ENCODE peak calls at places on chromosomes 13 and 19, in eight cellular contexts. N, O, G, S, R, Y, Z and H are unnamed samples.

GRCh38 chr13:110308377-110309158 is 1.5 kb downstream of the COL4A2 start:
- DNase-seq in O (no peak), R (peak), Z (no peak), Y (peak), S (peak), N (no peak), G (no peak), H (no peak)

GRCh38 chr13:50509771-50510441 is 333.6 kb downstream of the DLEU7 start:
- DNase-seq in O (peak), S (peak), N (no peak), R (no peak), Y (peak), Z (no peak), G (no peak), H (no peak)

GRCh38 chr19:2982983-2983350 is 5.6 kb downstream of the TLE6 start:
- DNase-seq in G (no peak), R (peak), S (peak), Z (peak), O (no peak), Y (peak), N (no peak), H (no peak)

GRCh38 chr13:35956074-35956473 is 175.1 kb downstream of the DCLK1 start:
- DNase-seq in N (no peak), R (no peak), Y (no peak), S (no peak), G (no peak), O (no peak), Z (no peak), H (no peak)

GRCh38 chr19:2567580-2567979 is 91.7 kb downstream of the GADD45B start:
- DNase-seq in G (no peak), S (no peak), R (peak), N (no peak), O (no peak), Z (no peak), Y (no peak), H (no peak)

GRCh38 chr19:22595918-22596341 is 38.2 kb upstream of the ZNF492 start:
- DNase-seq in N (no peak), Z (peak), G (no peak), O (no peak), S (no peak), R (no peak), Y (no peak), H (no peak)

GRCh38 chr19:48731452-48731851 is 9.0 kb downstream of the RASIP1 start:
- DNase-seq in N (no peak), Z (no peak), R (no peak), S (no peak), Y (no peak), G (no peak), O (no peak), H (no peak)

GRCh38 chr13:39047560-39047959 is 9.3 kb downstream of the NHLRC3 start:
- DNase-seq in Z (no peak), R (peak), Y (no peak), O (no peak), S (peak), N (no peak), G (peak), H (no peak)

GRCh38 chr13:91632071-91632470 is 233.7 kb downstream of the GPC5 start:
- DNase-seq in G (no peak), Z (no peak), R (no peak), O (no peak), Y (no peak), N (no peak), S (peak), H (no peak)

GRCh38 chr13:42977219-42977659 is 14.8 kb downstream of the EPSTI1 start:
- DNase-seq in S (no peak), O (no peak), G (no peak), N (no peak), Z (no peak), Y (no peak), R (no peak), H (peak)

GRCh38 chr13:49213539-49213938 is 6.6 kb upstream of the MLNR start:
- DNase-seq in R (no peak), Z (no peak), S (no peak), O (no peak), Y (no peak), N (no peak), G (no peak), H (no peak)

GRCh38 chr13:30396434-30397075 is 25.7 kb upstream of the UBE2L5 start:
- DNase-seq in Z (no peak), Y (peak), R (no peak), N (peak), G (no peak), O (no peak), S (peak), H (no peak)

GRCh38 chr13:28819748-28820098 is 416 bp upstream of the MTUS2 start:
- DNase-seq in N (peak), R (peak), O (no peak), Z (no peak), G (peak), S (peak), Y (peak), H (peak)

GRCh38 chr19:21117041-21117907 is 24.6 kb upstream of the ZNF431 start:
- DNase-seq in R (no peak), G (no peak), Y (no peak), S (peak), O (no peak), Z (no peak), N (no peak), H (no peak)

GRCh38 chr13:40982772-40983171 is 36.3 kb downstream of the ELF1 start:
- DNase-seq in S (peak), Y (peak), O (peak), Z (no peak), N (peak), R (no peak), G (no peak), H (peak)

GRCh38 chr13:44918323-44919102 is 70.8 kb downstream of the NUFIP1 start:
- DNase-seq in G (peak), N (peak), Z (peak), S (no peak), R (peak), Y (peak), O (peak), H (peak)

GRCh38 chr13:46341112-46341711 is 45.8 kb downstream of the RUBCNL start:
- DNase-seq in N (no peak), O (peak), S (peak), G (no peak), Z (no peak), Y (peak), R (no peak), H (peak)

GRCh38 chr19:41521860-41522555 is 54.0 kb upstream of the CEACAM21 start:
- DNase-seq in Y (no peak), Z (no peak), N (peak), O (no peak), R (peak), S (no peak), G (peak), H (no peak)

GRCh38 chr13:30352121-30352520 is 44.8 kb upstream of the KATNAL1 start:
- DNase-seq in Z (no peak), G (no peak), Y (no peak), R (no peak), O (no peak), N (no peak), S (no peak), H (no peak)

GRCh38 chr19:10339380-10339960 is at the start of gene ICAM3:
- DNase-seq in G (no peak), O (peak), N (peak), Z (no peak), S (no peak), Y (no peak), R (peak), H (peak)

GRCh38 chr19:18999896-19000620 is 33.3 kb downstream of the SUGP2 start:
- DNase-seq in N (no peak), S (peak), R (peak), Y (peak), G (peak), Z (no peak), O (no peak), H (no peak)

GRCh38 chr13:39448831-39449230 is 154.2 kb downstream of the LHFPL6 start:
- DNase-seq in Y (no peak), S (no peak), G (no peak), N (no peak), R (no peak), O (no peak), Z (no peak), H (no peak)

GRCh38 chr13:98478134-98479129 is 98.5 kb downstream of the STK24 start:
- DNase-seq in S (no peak), N (no peak), R (peak), Z (no peak), Y (peak), O (peak), G (no peak), H (peak)

DNA sequence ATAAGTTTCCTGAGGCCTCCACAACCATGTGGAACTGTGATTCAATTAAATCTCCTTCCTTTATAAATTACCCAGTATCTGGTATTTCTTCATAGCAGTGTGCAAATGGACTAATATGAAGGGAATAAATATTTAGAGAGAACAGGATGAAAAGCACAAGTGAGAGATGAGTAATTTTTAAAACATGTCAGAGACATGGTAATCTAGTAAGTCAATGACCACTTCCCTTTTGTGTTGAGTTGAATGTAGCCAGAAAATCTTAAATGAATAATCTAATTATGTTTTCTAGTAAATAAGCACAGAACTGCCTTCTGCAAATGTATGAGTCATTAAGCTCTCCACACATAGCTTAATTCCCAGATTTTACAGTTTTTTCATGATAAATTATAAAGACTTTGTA is 524.1 kb upstream of the SLITRK5 start:
- DNase-seq in G (no peak), R (no peak), S (peak), O (no peak), Z (no peak), Y (peak), N (no peak), H (no peak)
- TF ChIP-seq CTCF in G (no peak), R (no peak), S (no peak), O (no peak), Z (no peak), Y (no peak), N (no peak), H (no peak)

GRCh38 chr19:50025022-50025793 is at the start of gene VRK3:
- DNase-seq in Z (peak), N (peak), Y (peak), O (peak), G (peak), S (peak), R (peak), H (peak)
- TF ChIP-seq CTCF in Z (no peak), N (no peak), Y (peak), O (no peak), G (no peak), S (peak), R (no peak), H (peak)

GRCh38 chr19:58228584-58229254 is at the start of gene ZNF544:
- DNase-seq in Y (peak), O (peak), S (peak), R (peak), N (peak), G (peak), Z (no peak), H (peak)

GRCh38 chr19:58227964-58228583 is 640 bp upstream of the ZNF544 start:
- DNase-seq in Z (no peak), S (no peak), R (peak), N (no peak), G (no peak), O (no peak), Y (no peak), H (peak)

DNA sequence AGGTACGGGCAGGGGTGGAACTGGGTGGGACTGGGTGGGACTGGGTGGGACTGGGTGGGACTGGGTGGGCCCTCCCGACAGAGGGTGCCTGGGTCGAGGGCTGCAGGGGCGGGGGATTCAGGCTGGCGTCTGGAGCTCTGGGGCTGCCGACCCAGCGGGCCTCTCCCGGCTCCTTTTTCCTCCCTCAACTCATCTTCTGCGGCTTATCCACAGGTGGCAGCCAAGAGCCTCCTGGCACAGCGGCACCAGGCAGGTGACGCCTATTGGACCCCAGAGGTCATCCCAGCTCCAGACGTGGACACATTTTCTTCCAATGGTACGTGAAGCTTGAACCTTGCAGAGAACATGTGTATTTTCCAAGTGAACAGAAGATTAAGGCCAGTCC is 533 bp downstream of the ZNF544 start:
- DNase-seq in O (peak), R (peak), G (peak), N (peak), S (peak), Y (peak), Z (no peak), H (no peak)
- TF ChIP-seq CTCF in O (peak), R (peak), G (peak), N (no peak), S (peak), Y (no peak), Z (no peak), H (no peak)

GRCh38 chr13:31793246-31793645 is 53.9 kb downstream of the RXFP2 start:
- DNase-seq in Z (no peak), R (no peak), N (no peak), O (no peak), G (no peak), Y (no peak), S (no peak), H (no peak)

GRCh38 chr13:31794452-31794851 is 55.1 kb downstream of the RXFP2 start:
- DNase-seq in N (no peak), O (no peak), S (no peak), Z (no peak), R (no peak), Y (peak), G (no peak), H (no peak)

GRCh38 chr13:31798189-31798588 is 58.9 kb downstream of the RXFP2 start:
- DNase-seq in N (no peak), O (no peak), Y (no peak), Z (no peak), R (no peak), S (no peak), G (no peak), H (no peak)

GRCh38 chr13:31801088-31801487 is 61.8 kb downstream of the RXFP2 start:
- DNase-seq in S (no peak), R (no peak), O (no peak), G (no peak), N (no peak), Z (no peak), Y (no peak), H (no peak)

GRCh38 chr13:31797154-31797775 is 57.9 kb downstream of the RXFP2 start:
- DNase-seq in R (no peak), Z (no peak), Y (peak), O (no peak), G (peak), N (no peak), S (peak), H (no peak)
- TF ChIP-seq CTCF in R (peak), Z (peak), Y (peak), O (peak), G (peak), N (no peak), S (peak), H (no peak)